ENCODE peak calls at places on chromosome 10, in five cellular contexts. Q, M, F, O and A are unnamed samples.

GRCh38 chr10:108597657-108598319 is 1325.5 kb downstream of the XPNPEP1 start:
- DNase-seq in Q (no peak), M (no peak), F (no peak), O (peak), A (no peak)

GRCh38 chr10:122207135-122207534 is 64.0 kb upstream of the BTBD16 start:
- DNase-seq in Q (no peak), M (no peak), F (no peak), O (no peak), A (no peak)

GRCh38 chr10:29585488-29585976 is 49.2 kb downstream of the SVIL start:
- DNase-seq in Q (no peak), M (peak), F (no peak), O (no peak), A (no peak)

GRCh38 chr10:48216744-48217143 is 57.8 kb downstream of the FRMPD2 start:
- DNase-seq in Q (no peak), M (no peak), F (no peak), O (no peak), A (no peak)

GRCh38 chr10:73000973-73001372 is 46.4 kb upstream of the PLA2G12B start:
- DNase-seq in Q (no peak), M (no peak), F (no peak), O (no peak), A (no peak)

GRCh38 chr10:48447356-48448215 is 141.1 kb downstream of the MAPK8 start:
- DNase-seq in Q (no peak), M (no peak), F (no peak), O (no peak), A (no peak)

GRCh38 chr10:103145860-103146466 is 47.1 kb downstream of the NT5C2 start:
- DNase-seq in Q (peak), M (no peak), F (no peak), O (peak), A (peak)

GRCh38 chr10:33524966-33525365 is 190.5 kb upstream of the NRP1 start:
- DNase-seq in Q (no peak), M (no peak), F (no peak), O (no peak), A (no peak)